ENCODE peak calls at places on chromosomes 2 and 18, in seven cellular contexts. V is A172, W is pons, R is sigmoid colon, Y is SHP77, S is aorta, L is astrocyte of the spinal cord. E is an unnamed sample.

GRCh38 chr18:27413495-27414401 is 228.6 kb upstream of the CHST9 start:
- DNase-seq in V (no peak), W (no peak), R (peak), Y (no peak), S (no peak), L (peak), E (no peak)

GRCh38 chr2:53512071-53512841 is 255.3 kb upstream of the CHAC2 start:
- DNase-seq in V (no peak), W (no peak), R (no peak), Y (no peak), S (no peak), L (no peak), E (no peak)

GRCh38 chr2:165376571-165376975 is 92.9 kb upstream of the CSRNP3 start:
- DNase-seq in V (no peak), W (peak), R (no peak), Y (no peak), S (no peak), L (no peak), E (peak)

GRCh38 chr2:7825591-7826312 is 856.1 kb upstream of the ID2 start:
- DNase-seq in V (peak), W (no peak), R (no peak), Y (no peak), S (no peak), L (peak), E (no peak)

GRCh38 chr2:240989451-240990265 is 8.8 kb upstream of the SNED1 start:
- DNase-seq in V (no peak), W (no peak), R (peak), Y (peak), S (peak), L (no peak), E (peak)

GRCh38 chr2:38454081-38454480 is 77.0 kb upstream of the ATL2 start:
- DNase-seq in V (no peak), W (no peak), R (no peak), Y (no peak), S (no peak), L (no peak), E (no peak)

GRCh38 chr2:147913701-147914480 is 69.1 kb downstream of the ACVR2A start:
- DNase-seq in V (no peak), W (peak), R (no peak), Y (no peak), S (no peak), L (peak), E (no peak)

GRCh38 chr2:113901943-113902342 is 12.1 kb downstream of the ACTR3 start:
- DNase-seq in V (no peak), W (no peak), R (no peak), Y (no peak), S (no peak), L (no peak), E (no peak)

GRCh38 chr2:95389256-95390119 is 13.0 kb upstream of the FAHD2A start:
- DNase-seq in V (peak), W (peak), R (peak), Y (peak), S (no peak), L (peak), E (peak)

E was measured in NCI-H774.